ENCODE peak calls at places on chromosome 16, in nine cellular contexts. D is CD4-positive, CD25-positive, alpha-beta regulatory T cell; Z is Peyer's patch; X is body of pancreas; A is heart right ventricle; U is upper lobe of right lung; Y is pancreas; K is ovary; J is lower leg skin. V is an unnamed sample.

GRCh38 chr16:57984443-57985203 is 13.7 kb upstream of the CNGB1 start:
- DNase-seq in X (peak), K (peak), D (peak), U (peak), J (peak), Y (peak), A (peak), Z (peak), V (peak)

GRCh38 chr16:15768201-15768600 is 88.6 kb downstream of the MYH11 start:
- DNase-seq in X (no peak), A (no peak), D (no peak), U (no peak), Y (no peak), K (no peak), Z (no peak), J (no peak), V (no peak)

GRCh38 chr16:75263963-75264445 is 12.6 kb upstream of the BCAR1 start:
- DNase-seq in U (no peak), Z (peak), A (peak), X (peak), Y (no peak), D (no peak), J (no peak), K (no peak), V (no peak)

GRCh38 chr16:90047714-90048346 is 28.6 kb upstream of the DBNDD1 start:
- DNase-seq in Z (no peak), A (no peak), K (peak), Y (no peak), J (no peak), X (no peak), D (no peak), U (no peak), V (peak)

GRCh38 chr16:68786685-68787418 is 49.8 kb downstream of the CDH1 start:
- DNase-seq in D (no peak), Y (peak), Z (no peak), K (peak), X (peak), A (no peak), U (no peak), J (peak), V (no peak)

GRCh38 chr16:77213542-77214108 is 14.4 kb downstream of the SYCE1L start:
- DNase-seq in X (no peak), K (peak), D (no peak), J (no peak), U (no peak), Y (no peak), A (no peak), Z (no peak), V (no peak)

GRCh38 chr16:57988929-57989328 is 11.5 kb downstream of the ZNF319 start:
- DNase-seq in D (no peak), U (no peak), Z (no peak), X (no peak), K (no peak), J (no peak), Y (no peak), A (peak), V (no peak)

GRCh38 chr16:67181346-67181745 is 2.4 kb downstream of the MATCAP1 start:
- DNase-seq in A (no peak), U (no peak), Y (no peak), J (no peak), K (peak), D (no peak), Z (no peak), X (no peak), V (no peak)

GRCh38 chr16:72428611-72429376 is 256.8 kb upstream of the PMFBP1 start:
- DNase-seq in J (no peak), K (no peak), Z (no peak), A (no peak), X (no peak), U (no peak), D (no peak), Y (no peak), V (no peak)

GRCh38 chr16:7716924-7717323 is 384.3 kb downstream of the RBFOX1 start:
- DNase-seq in A (no peak), J (no peak), X (no peak), U (no peak), K (no peak), Y (no peak), D (no peak), Z (no peak), V (no peak)

GRCh38 chr16:57041182-57042156 is 50.9 kb upstream of the CPNE2 start:
- DNase-seq in Z (no peak), J (no peak), A (no peak), X (no peak), U (no peak), K (no peak), D (peak), Y (no peak), V (peak)

GRCh38 chr16:74469946-74470478 is 48.7 kb upstream of the CLEC18B start:
- DNase-seq in A (no peak), K (no peak), X (no peak), J (no peak), Y (no peak), U (no peak), D (no peak), Z (no peak), V (no peak)

GRCh38 chr16:89434490-89434889 is 55.9 kb downstream of the ANKRD11 start:
- DNase-seq in X (no peak), U (no peak), J (no peak), K (no peak), Z (no peak), D (no peak), Y (no peak), A (no peak), V (no peak)

GRCh38 chr16:85564277-85565051 is 48.7 kb upstream of the GSE1 start:
- DNase-seq in D (no peak), K (no peak), A (no peak), U (peak), J (no peak), Y (no peak), X (peak), Z (no peak), V (no peak)

GRCh38 chr16:17963185-17963836 is 373.2 kb downstream of the NPIPA8 start:
- DNase-seq in K (no peak), Z (no peak), J (no peak), D (no peak), U (no peak), A (no peak), Y (no peak), X (no peak), V (no peak)

GRCh38 chr16:53839150-53839549 is 135.2 kb downstream of the FTO start:
- DNase-seq in K (no peak), Y (no peak), U (no peak), J (peak), D (no peak), X (no peak), A (no peak), Z (no peak), V (no peak)

GRCh38 chr16:3460585-3460984 is 17.1 kb downstream of the NAA60 start:
- DNase-seq in A (no peak), X (no peak), D (no peak), Z (no peak), Y (no peak), J (no peak), U (no peak), K (no peak), V (no peak)

GRCh38 chr16:53091508-53092211 is 36.9 kb downstream of the CHD9 start:
- DNase-seq in U (no peak), J (peak), A (peak), Z (no peak), X (peak), K (peak), D (peak), Y (peak), V (peak)

GRCh38 chr16:89570342-89570923 is 5.1 kb upstream of the CPNE7 start:
- DNase-seq in A (no peak), U (no peak), K (no peak), J (no peak), X (no peak), Z (no peak), Y (no peak), D (no peak), V (no peak)

GRCh38 chr16:15682105-15682570 is 32.1 kb downstream of the NDE1 start:
- DNase-seq in A (no peak), J (peak), Z (no peak), D (peak), Y (no peak), X (peak), U (no peak), K (no peak), V (peak)

GRCh38 chr16:6124136-6124535 is 1026.5 kb upstream of the EEF2KMT start:
- DNase-seq in X (no peak), A (no peak), D (no peak), U (no peak), Y (no peak), Z (no peak), K (no peak), J (no peak), V (no peak)

GRCh38 chr16:12132290-12132689 is 155.8 kb downstream of the SNX29 start:
- DNase-seq in X (no peak), D (no peak), Y (no peak), Z (no peak), U (no peak), J (no peak), A (no peak), K (no peak), V (no peak)

GRCh38 chr16:10552998-10553491 is 27.4 kb downstream of the EMP2 start:
- DNase-seq in D (peak), X (no peak), J (no peak), U (peak), Y (no peak), Z (no peak), A (peak), K (no peak), V (peak)

GRCh38 chr16:47787695-47788094 is 326.6 kb downstream of the PHKB start:
- DNase-seq in K (no peak), J (no peak), X (no peak), D (no peak), U (no peak), Z (no peak), Y (no peak), A (no peak), V (no peak)

GRCh38 chr16:30447512-30448226 is 2.0 kb upstream of the SEPHS2 start:
- DNase-seq in Y (no peak), Z (no peak), K (no peak), J (no peak), X (no peak), A (no peak), D (no peak), U (no peak), V (no peak)

GRCh38 chr16:67241008-67241900 is 6.0 kb downstream of the FHOD1 start:
- DNase-seq in Z (peak), A (peak), J (no peak), X (peak), Y (peak), K (peak), D (no peak), U (peak), V (no peak)

GRCh38 chr16:5603836-5604235 is 506.2 kb upstream of the EEF2KMT start:
- DNase-seq in A (no peak), K (no peak), D (no peak), Z (no peak), Y (no peak), U (no peak), J (no peak), X (no peak), V (no peak)

GRCh38 chr16:68517606-68518161 is 21.4 kb upstream of the ZFP90 start:
- DNase-seq in K (no peak), J (no peak), X (no peak), Y (no peak), A (no peak), D (no peak), Z (no peak), U (no peak), V (no peak)

GRCh38 chr16:1150511-1150982 is 2.4 kb upstream of the CACNA1H start:
- DNase-seq in Z (no peak), U (no peak), K (peak), J (no peak), Y (no peak), D (peak), X (no peak), A (no peak), V (no peak)

GRCh38 chr16:56950455-56950854 is 11.3 kb upstream of the CETP start:
- DNase-seq in X (no peak), Y (no peak), Z (no peak), U (no peak), J (no peak), D (no peak), K (no peak), A (no peak), V (no peak)

GRCh38 chr16:65697061-65697460 is 575.2 kb upstream of the CDH11 start:
- DNase-seq in U (no peak), K (no peak), J (no peak), A (no peak), D (no peak), X (no peak), Y (no peak), Z (no peak), V (no peak)

GRCh38 chr16:30458561-30459394 is 13.1 kb upstream of the SEPHS2 start:
- DNase-seq in A (peak), Y (peak), K (no peak), X (no peak), D (peak), J (no peak), Z (peak), U (peak), V (peak)

GRCh38 chr16:49861299-49861698 is 5.4 kb upstream of the ZNF423 start:
- DNase-seq in A (no peak), Y (no peak), J (no peak), U (no peak), D (no peak), X (no peak), K (no peak), Z (no peak), V (no peak)

GRCh38 chr16:49858200-49859129 is 2.6 kb upstream of the ZNF423 start:
- DNase-seq in A (peak), Z (peak), X (peak), K (peak), J (no peak), Y (peak), D (no peak), U (peak), V (peak)

GRCh38 chr16:49860593-49860992 is 4.7 kb upstream of the ZNF423 start:
- DNase-seq in A (no peak), K (no peak), Z (no peak), D (no peak), Y (no peak), J (no peak), U (no peak), X (no peak), V (no peak)

GRCh38 chr16:49857423-49858181 is 1.7 kb upstream of the ZNF423 start:
- DNase-seq in D (peak), Y (peak), K (peak), X (peak), U (peak), A (peak), Z (peak), J (no peak), V (peak)

DNA sequence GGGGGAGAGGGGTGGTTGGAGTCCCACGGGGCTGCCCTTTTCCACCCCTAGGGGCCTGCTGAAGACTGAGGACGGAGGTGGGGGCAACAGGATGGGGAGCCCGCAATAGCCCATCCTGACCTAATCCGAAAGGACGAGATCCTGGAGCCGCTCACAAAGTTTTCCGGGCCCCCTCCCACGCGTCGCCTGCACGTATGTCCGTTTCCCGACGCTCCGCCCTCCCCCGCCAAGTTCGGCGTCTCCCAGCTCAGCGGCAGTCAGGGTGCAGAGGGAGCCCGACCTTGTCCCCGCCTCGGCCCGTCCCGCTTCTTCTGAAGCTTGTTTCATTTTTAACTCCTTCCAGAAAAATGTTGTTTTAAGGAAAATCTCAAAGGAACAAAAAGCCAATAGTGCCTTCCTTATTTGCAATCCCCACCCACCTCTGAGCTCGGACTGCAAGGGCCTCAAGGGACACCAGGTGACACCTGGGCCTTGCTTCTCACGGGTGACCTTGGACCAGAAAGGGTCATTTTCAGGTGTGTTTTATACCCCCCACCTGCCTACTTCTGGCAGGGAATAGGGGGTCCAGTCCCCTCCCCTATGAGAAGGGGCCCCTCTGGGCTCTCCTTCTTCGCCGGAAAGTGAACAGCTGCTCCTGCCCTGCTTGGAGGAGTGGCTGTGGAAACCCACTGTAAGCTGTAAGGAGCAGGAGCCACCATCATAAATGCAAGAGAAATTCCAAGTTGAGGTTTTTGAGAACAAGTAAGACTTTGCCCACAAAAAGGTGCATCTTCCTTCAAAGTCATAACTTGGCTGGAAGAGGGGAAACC is 3.4 kb upstream of the ZNF423 start:
- DNase-seq in J (no peak), X (peak), K (peak), D (no peak), Z (peak), U (peak), A (peak), Y (peak), V (no peak)
- H3K4me3 ChIP-seq in J (peak), X (peak), K (peak), D (no peak), Z (peak), U (peak), A (peak), Y (peak), V (peak)

DNA sequence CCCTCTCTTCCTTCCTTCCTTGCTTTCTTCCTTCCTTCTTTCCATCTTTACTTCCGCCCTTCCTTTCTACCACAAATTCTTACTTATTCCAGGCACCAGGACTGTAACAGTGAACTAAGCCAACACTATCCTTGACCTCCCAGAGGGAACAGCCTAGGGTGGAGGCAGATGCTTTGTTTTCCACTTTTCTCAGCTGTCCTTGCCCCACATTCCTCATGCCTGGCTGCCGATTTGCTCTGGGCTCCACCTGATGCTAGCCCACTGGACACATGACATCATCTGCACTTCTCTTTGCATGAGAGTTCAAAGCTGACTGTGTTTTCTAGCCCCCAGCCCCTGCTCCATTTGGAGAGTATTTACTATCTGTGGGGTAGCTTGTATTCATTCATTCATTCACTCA is 283.0 kb downstream of the MAF start:
- DNase-seq in K (peak), Y (no peak), U (no peak), Z (no peak), A (no peak), X (no peak), J (no peak), D (no peak), V (no peak)
- H3K4me3 ChIP-seq in K (no peak), Y (no peak), U (no peak), Z (no peak), A (no peak), X (no peak), J (no peak), D (no peak), V (no peak)

GRCh38 chr16:49278567-49278827 is 3.1 kb downstream of the CBLN1 start:
- DNase-seq in X (no peak), J (no peak), K (no peak), A (no peak), U (no peak), Z (no peak), Y (no peak), D (no peak), V (no peak)

GRCh38 chr16:49280861-49281331 is 742 bp downstream of the CBLN1 start:
- DNase-seq in Y (no peak), J (no peak), K (no peak), Z (no peak), U (no peak), D (peak), X (no peak), A (no peak), V (no peak)

GRCh38 chr16:49278944-49279725 is 2.5 kb downstream of the CBLN1 start:
- DNase-seq in X (no peak), Z (no peak), A (no peak), K (no peak), U (no peak), Y (no peak), J (no peak), D (no peak), V (no peak)

GRCh38 chr16:49281481-49281842 is at the start of gene CBLN1:
- DNase-seq in K (no peak), Y (no peak), Z (no peak), U (no peak), J (no peak), X (no peak), A (no peak), D (no peak), V (no peak)

DNA sequence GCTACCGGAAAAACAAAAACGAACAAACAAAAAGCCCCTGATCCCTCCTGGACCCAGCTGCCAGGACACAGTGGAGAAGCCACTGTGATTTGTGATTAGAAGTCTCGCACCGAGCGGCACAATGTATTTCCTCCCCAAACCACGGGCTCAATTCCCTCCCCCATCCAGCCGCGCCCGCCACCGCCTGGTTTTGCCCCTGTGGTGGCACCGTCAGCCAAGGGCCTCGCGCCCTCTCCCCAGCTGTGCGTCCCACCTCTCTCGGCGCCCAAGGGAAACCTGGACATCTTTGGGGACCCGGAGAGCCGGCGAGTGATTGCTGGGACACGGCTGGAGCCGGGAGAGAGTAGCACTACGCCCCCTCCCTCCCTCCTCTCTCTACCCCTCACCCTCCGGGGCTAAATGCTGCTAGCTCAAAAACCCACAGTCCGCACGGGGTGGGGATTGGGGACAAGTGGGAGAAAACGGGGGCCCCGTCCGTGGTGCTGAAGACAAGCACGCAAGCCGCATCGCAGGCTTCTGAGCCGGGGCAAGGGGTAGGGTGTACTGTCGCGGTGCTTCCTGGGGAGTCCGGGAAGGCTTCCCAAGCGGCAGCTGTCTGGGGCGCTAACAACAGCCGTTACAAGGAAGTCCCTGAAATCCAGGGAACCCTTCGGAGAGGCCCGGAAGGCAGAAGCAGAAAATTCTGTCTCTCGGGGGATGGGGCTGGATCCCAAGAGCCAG is 1.5 kb downstream of the CBLN1 start:
- DNase-seq in X (peak), U (no peak), Z (no peak), Y (no peak), A (no peak), D (no peak), J (no peak), K (no peak), V (peak)
- H3K4me3 ChIP-seq in X (no peak), U (no peak), Z (no peak), Y (peak), A (peak), D (no peak), J (no peak), K (no peak), V (no peak)

DNA sequence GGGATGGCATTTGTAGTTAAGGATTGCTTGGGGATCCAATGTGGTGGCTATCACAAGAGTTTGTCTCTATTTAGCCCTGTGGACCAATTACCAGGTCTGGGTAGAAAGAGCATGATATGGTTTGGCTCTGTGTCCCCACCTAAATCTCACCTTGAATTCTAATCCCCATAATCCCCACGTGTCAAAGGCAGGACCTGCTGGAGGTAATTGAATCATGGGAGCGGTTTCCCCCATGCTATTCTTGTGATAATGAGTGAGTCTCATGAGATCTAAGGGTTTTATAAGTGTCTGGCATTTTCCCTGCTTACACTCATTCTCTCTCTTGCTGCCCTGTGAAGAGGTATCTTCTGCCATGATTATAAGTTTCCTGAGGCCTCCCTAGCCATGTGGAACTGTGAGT is 86.4 kb upstream of the HS3ST4 start:
- DNase-seq in J (no peak), K (no peak), Z (no peak), D (no peak), U (no peak), A (no peak), Y (no peak), X (no peak), V (no peak)
- H3K4me3 ChIP-seq in J (no peak), K (no peak), Z (no peak), D (no peak), U (no peak), A (no peak), Y (no peak), X (no peak), V (no peak)

GRCh38 chr16:84526794-84527485 is 22.5 kb upstream of the MEAK7 start:
- DNase-seq in U (no peak), Z (no peak), J (no peak), A (peak), D (no peak), X (no peak), Y (no peak), K (no peak), V (no peak)
- H3K4me3 ChIP-seq in U (no peak), Z (no peak), J (no peak), A (no peak), D (no peak), X (no peak), Y (no peak), K (no peak), V (peak)